ENCODE peak calls at places on chromosome 6, in nine cellular contexts. D, Y, P, A, Z, W, O, E and U are unnamed samples.

GRCh38 chr6:23418095-23418494 is 707.9 kb upstream of the NRSN1 start:
- DNase-seq in D (no peak), Y (no peak), P (no peak), A (no peak), Z (peak), W (no peak), O (no peak), E (no peak), U (no peak)

GRCh38 chr6:26273673-26274595 is 91.1 kb upstream of the BTN3A2 start:
- DNase-seq in D (peak), Y (peak), P (no peak), A (no peak), Z (no peak), W (no peak), O (no peak), E (no peak), U (peak)

GRCh38 chr6:13795041-13795748 is 19.2 kb downstream of the MCUR1 start:
- DNase-seq in D (peak), Y (peak), P (peak), A (peak), Z (peak), W (peak), O (peak), E (peak), U (peak)

GRCh38 chr6:136643850-136644596 is 93.8 kb upstream of the MAP7 start:
- DNase-seq in D (peak), Y (peak), P (peak), A (peak), Z (peak), W (peak), O (peak), E (peak), U (peak)

GRCh38 chr6:51585264-51585663 is 502.1 kb downstream of the PKHD1 start:
- DNase-seq in D (no peak), Y (no peak), P (no peak), A (no peak), Z (no peak), W (no peak), O (no peak), E (no peak), U (no peak)

GRCh38 chr6:123570813-123571684 is 65.7 kb downstream of the TRDN start:
- DNase-seq in D (no peak), Y (no peak), P (no peak), A (no peak), Z (no peak), W (no peak), O (no peak), E (no peak), U (no peak)

GRCh38 chr6:122184260-122184934 is 215.1 kb upstream of the HSF2 start:
- DNase-seq in D (no peak), Y (peak), P (peak), A (no peak), Z (no peak), W (peak), O (no peak), E (no peak), U (peak)

GRCh38 chr6:129501401-129502051 is 208.5 kb downstream of the ARHGAP18 start:
- DNase-seq in D (no peak), Y (peak), P (peak), A (no peak), Z (peak), W (peak), O (no peak), E (no peak), U (peak)

GRCh38 chr6:163389354-163389753 is 25.2 kb upstream of the QKI start:
- DNase-seq in D (no peak), Y (no peak), P (no peak), A (no peak), Z (no peak), W (no peak), O (no peak), E (no peak), U (no peak)

GRCh38 chr6:3296113-3296512 is 37.4 kb downstream of the PSMG4 start:
- DNase-seq in D (no peak), Y (no peak), P (no peak), A (no peak), Z (no peak), W (no peak), O (no peak), E (no peak), U (no peak)

GRCh38 chr6:3294396-3294795 is 35.6 kb downstream of the PSMG4 start:
- DNase-seq in D (no peak), Y (no peak), P (no peak), A (no peak), Z (no peak), W (no peak), O (no peak), E (peak), U (no peak)

GRCh38 chr6:3293271-3294155 is 34.8 kb downstream of the PSMG4 start:
- DNase-seq in D (no peak), Y (no peak), P (no peak), A (no peak), Z (no peak), W (no peak), O (no peak), E (no peak), U (no peak)

GRCh38 chr6:3296537-3297453 is 38.0 kb downstream of the PSMG4 start:
- DNase-seq in D (no peak), Y (peak), P (no peak), A (no peak), Z (no peak), W (no peak), O (no peak), E (no peak), U (no peak)

GRCh38 chr6:3294921-3295871 is 36.4 kb downstream of the PSMG4 start:
- DNase-seq in D (peak), Y (no peak), P (peak), A (no peak), Z (no peak), W (no peak), O (no peak), E (peak), U (no peak)
- TF ChIP-seq CTCF in D (peak), Y (peak), P (peak), A (peak), Z (no peak), W (no peak), O (peak), E (no peak), U (no peak)

DNA sequence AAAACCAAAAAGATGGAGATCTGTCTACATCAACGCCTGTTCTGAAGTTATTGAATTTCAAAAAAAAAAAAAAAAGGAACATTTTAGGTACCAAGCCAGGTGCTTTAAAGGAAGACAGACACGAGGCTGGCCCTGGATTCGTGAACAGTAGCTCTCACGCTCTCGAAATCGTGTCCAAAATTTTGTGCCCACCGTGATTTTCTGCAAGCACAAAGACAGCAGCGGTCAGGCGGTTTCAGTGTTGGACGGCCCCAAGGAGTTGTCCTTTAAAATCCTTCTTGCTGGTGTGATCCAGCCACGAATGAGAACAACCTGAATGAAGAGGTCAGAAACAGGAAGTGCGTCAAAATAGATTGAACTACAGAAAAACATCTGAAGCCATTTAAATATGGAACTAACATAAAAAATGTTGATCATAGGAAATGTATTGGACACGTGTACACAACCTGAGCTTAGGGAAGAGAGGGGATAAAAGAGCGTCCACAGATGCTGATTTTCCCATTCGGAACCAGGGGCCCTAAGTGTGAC is 78.2 kb downstream of the THBS2 start:
- DNase-seq in D (no peak), Y (no peak), P (no peak), A (no peak), Z (no peak), W (no peak), O (no peak), E (no peak), U (no peak)
- TF ChIP-seq CTCF in D (no peak), Y (no peak), P (no peak), A (no peak), Z (no peak), W (no peak), O (no peak), E (no peak), U (no peak)

GRCh38 chr6:37257320-37257633 is 295 bp upstream of the TBC1D22B start:
- DNase-seq in D (no peak), Y (no peak), P (no peak), A (no peak), Z (no peak), W (no peak), O (no peak), E (no peak), U (no peak)
- TF ChIP-seq CTCF in D (no peak), Y (no peak), P (no peak), A (no peak), Z (no peak), W (no peak), O (no peak), E (no peak), U (no peak)

GRCh38 chr6:44004625-44005506 is 122.4 kb downstream of the MRPL14 start:
- DNase-seq in D (peak), Y (no peak), P (no peak), A (no peak), Z (no peak), W (no peak), O (no peak), E (no peak), U (peak)
- TF ChIP-seq CTCF in D (peak), Y (peak), P (peak), A (peak), Z (no peak), W (peak), O (peak), E (no peak), U (peak)

GRCh38 chr6:27809939-27810767 is 102.0 kb downstream of the OR2B2 start:
- DNase-seq in D (peak), Y (peak), P (peak), A (no peak), Z (peak), W (peak), O (peak), E (peak), U (peak)
- TF ChIP-seq CTCF in D (peak), Y (peak), P (no peak), A (no peak), Z (no peak), W (peak), O (no peak), E (peak), U (peak)

DNA sequence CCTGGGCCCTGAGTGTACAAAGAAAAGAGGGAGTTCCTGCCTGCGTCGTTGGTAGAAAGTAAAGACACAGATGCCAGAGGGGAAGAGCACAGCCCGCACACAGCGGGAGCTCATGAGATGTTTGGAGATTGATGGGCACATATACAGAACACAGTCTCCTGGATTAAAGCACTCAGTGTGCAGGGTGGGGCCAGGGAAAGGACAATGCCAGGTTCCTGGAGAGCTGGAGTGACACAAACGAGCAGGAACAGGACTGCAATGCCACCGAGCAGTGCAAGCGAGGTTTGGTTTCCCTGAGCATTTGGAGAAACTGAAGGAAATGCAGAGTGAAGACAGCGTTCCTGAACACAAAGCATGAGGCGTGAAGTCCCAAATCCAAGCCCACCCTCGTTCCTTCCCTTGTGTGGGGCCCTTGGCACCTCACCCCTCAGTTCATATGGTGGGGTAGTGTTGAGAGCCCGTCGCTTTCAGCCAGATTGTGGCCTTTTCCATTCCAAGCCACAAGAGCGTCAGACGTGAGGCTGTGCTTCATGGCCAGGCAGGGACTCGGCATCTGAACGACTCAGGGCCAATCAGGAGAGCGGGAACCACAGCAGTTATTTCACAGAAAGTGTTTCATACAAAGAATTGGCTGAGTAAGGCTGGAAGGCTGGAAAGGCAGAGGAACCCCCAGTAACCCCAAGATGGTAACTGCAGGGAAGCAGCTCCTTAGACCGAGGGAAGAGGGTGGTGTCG is 41.0 kb upstream of the RPS6KA2 start:
- DNase-seq in D (no peak), Y (no peak), P (no peak), A (no peak), Z (no peak), W (no peak), O (no peak), E (no peak), U (no peak)
- TF ChIP-seq CTCF in D (no peak), Y (no peak), P (no peak), A (no peak), Z (no peak), W (no peak), O (no peak), E (no peak), U (no peak)

GRCh38 chr6:34243901-34244884 is 4.6 kb downstream of the SMIM29 start:
- DNase-seq in D (peak), Y (peak), P (no peak), A (no peak), Z (no peak), W (peak), O (no peak), E (peak), U (peak)
- TF ChIP-seq CTCF in D (peak), Y (peak), P (peak), A (peak), Z (peak), W (peak), O (peak), E (no peak), U (peak)

GRCh38 chr6:76347539-76347938 is 275.1 kb upstream of the IMPG1 start:
- DNase-seq in D (no peak), Y (no peak), P (no peak), A (no peak), Z (no peak), W (no peak), O (no peak), E (no peak), U (no peak)

DNA sequence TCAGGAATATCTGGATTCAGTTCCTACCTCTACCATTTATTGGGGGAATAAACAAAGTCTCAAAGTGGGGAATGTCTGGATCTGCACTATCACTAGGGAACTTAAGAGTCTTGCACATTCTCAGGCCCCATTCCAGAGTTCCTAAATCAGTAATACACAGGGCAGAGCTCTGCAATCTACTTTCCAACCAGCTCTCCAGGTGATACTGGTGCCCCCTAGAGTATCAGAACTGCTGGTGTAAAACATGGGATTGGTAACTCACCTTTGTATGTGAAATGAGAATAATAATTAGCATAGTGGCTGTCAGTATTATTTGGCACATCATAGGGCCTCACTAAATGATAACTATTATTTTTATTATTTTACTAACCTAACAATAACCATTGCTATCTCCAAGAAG is 278.8 kb upstream of the IMPG1 start:
- DNase-seq in D (no peak), Y (no peak), P (peak), A (no peak), Z (no peak), W (peak), O (no peak), E (no peak), U (peak)
- TF ChIP-seq CTCF in D (peak), Y (no peak), P (peak), A (peak), Z (peak), W (peak), O (peak), E (no peak), U (no peak)